ENCODE peak calls at places on chromosomes 2 and 18, in nine cellular contexts. One of them, this sample, is unnamed.

GRCh38 chr2:42794271-42795046 is 2.1 kb upstream of the HAAO start:
- DNase-seq in esophagus squamous epithelium: no peak
- DNase-seq in breast epithelium: no peak
- DNase-seq in heart left ventricle: no peak
- DNase-seq in right lobe of liver: peak
- DNase-seq in thyroid gland: peak
- DNase-seq in lower leg skin: peak
- DNase-seq in A549: peak
- DNase-seq in transverse colon: peak
- DNase-seq in this sample: no peak

GRCh38 chr2:28720345-28720744 is 31.3 kb upstream of the PPP1CB start:
- DNase-seq in esophagus squamous epithelium: no peak
- DNase-seq in breast epithelium: no peak
- DNase-seq in heart left ventricle: no peak
- DNase-seq in right lobe of liver: no peak
- DNase-seq in thyroid gland: no peak
- DNase-seq in lower leg skin: no peak
- DNase-seq in A549: no peak
- DNase-seq in transverse colon: no peak
- DNase-seq in this sample: no peak

GRCh38 chr2:51079945-51080344 is 48.0 kb upstream of the NRXN1 start:
- DNase-seq in esophagus squamous epithelium: no peak
- DNase-seq in breast epithelium: no peak
- DNase-seq in heart left ventricle: no peak
- DNase-seq in right lobe of liver: no peak
- DNase-seq in thyroid gland: no peak
- DNase-seq in lower leg skin: no peak
- DNase-seq in A549: no peak
- DNase-seq in transverse colon: no peak
- DNase-seq in this sample: no peak

GRCh38 chr2:2018713-2019410 is 274.5 kb upstream of the PXDN start:
- DNase-seq in esophagus squamous epithelium: no peak
- DNase-seq in breast epithelium: no peak
- DNase-seq in heart left ventricle: no peak
- DNase-seq in right lobe of liver: no peak
- DNase-seq in thyroid gland: no peak
- DNase-seq in lower leg skin: no peak
- DNase-seq in A549: no peak
- DNase-seq in transverse colon: no peak
- DNase-seq in this sample: no peak

GRCh38 chr2:101253013-101253712 is 477 bp downstream of the CNOT11 start:
- DNase-seq in esophagus squamous epithelium: peak
- DNase-seq in breast epithelium: peak
- DNase-seq in heart left ventricle: peak
- DNase-seq in right lobe of liver: peak
- DNase-seq in thyroid gland: peak
- DNase-seq in lower leg skin: peak
- DNase-seq in A549: no peak
- DNase-seq in transverse colon: peak
- DNase-seq in this sample: peak

GRCh38 chr2:158502984-158503383 is 46.2 kb downstream of the PKP4 start:
- DNase-seq in esophagus squamous epithelium: no peak
- DNase-seq in breast epithelium: no peak
- DNase-seq in heart left ventricle: no peak
- DNase-seq in right lobe of liver: no peak
- DNase-seq in thyroid gland: no peak
- DNase-seq in lower leg skin: no peak
- DNase-seq in A549: peak
- DNase-seq in transverse colon: no peak
- DNase-seq in this sample: no peak

GRCh38 chr2:36425771-36426340 is 70.3 kb downstream of the CRIM1 start:
- DNase-seq in esophagus squamous epithelium: no peak
- DNase-seq in breast epithelium: no peak
- DNase-seq in heart left ventricle: no peak
- DNase-seq in right lobe of liver: no peak
- DNase-seq in thyroid gland: no peak
- DNase-seq in lower leg skin: no peak
- DNase-seq in A549: no peak
- DNase-seq in transverse colon: no peak
- DNase-seq in this sample: no peak

GRCh38 chr2:27772804-27773203 is 1.3 kb downstream of the MRPL33 start:
- DNase-seq in esophagus squamous epithelium: no peak
- DNase-seq in breast epithelium: no peak
- DNase-seq in heart left ventricle: no peak
- DNase-seq in right lobe of liver: no peak
- DNase-seq in thyroid gland: no peak
- DNase-seq in lower leg skin: no peak
- DNase-seq in A549: no peak
- DNase-seq in transverse colon: no peak
- DNase-seq in this sample: no peak

GRCh38 chr18:79493211-79493800 is 97.6 kb downstream of the NFATC1 start:
- DNase-seq in esophagus squamous epithelium: no peak
- DNase-seq in breast epithelium: no peak
- DNase-seq in heart left ventricle: peak
- DNase-seq in right lobe of liver: peak
- DNase-seq in thyroid gland: peak
- DNase-seq in lower leg skin: peak
- DNase-seq in A549: no peak
- DNase-seq in transverse colon: no peak
- DNase-seq in this sample: no peak

GRCh38 chr2:13474538-13474937 is 757.8 kb downstream of the TRIB2 start:
- DNase-seq in esophagus squamous epithelium: no peak
- DNase-seq in breast epithelium: no peak
- DNase-seq in heart left ventricle: no peak
- DNase-seq in right lobe of liver: no peak
- DNase-seq in thyroid gland: no peak
- DNase-seq in lower leg skin: no peak
- DNase-seq in A549: no peak
- DNase-seq in transverse colon: no peak
- DNase-seq in this sample: no peak

GRCh38 chr18:32349728-32350395 is 120.8 kb downstream of the GAREM1 start:
- DNase-seq in esophagus squamous epithelium: no peak
- DNase-seq in breast epithelium: peak
- DNase-seq in heart left ventricle: no peak
- DNase-seq in right lobe of liver: peak
- DNase-seq in thyroid gland: peak
- DNase-seq in lower leg skin: peak
- DNase-seq in A549: peak
- DNase-seq in transverse colon: peak
- DNase-seq in this sample: peak

GRCh38 chr18:13551841-13552733 is 174.3 kb downstream of the FAM210A start:
- DNase-seq in esophagus squamous epithelium: no peak
- DNase-seq in breast epithelium: no peak
- DNase-seq in heart left ventricle: no peak
- DNase-seq in right lobe of liver: no peak
- DNase-seq in thyroid gland: no peak
- DNase-seq in lower leg skin: peak
- DNase-seq in A549: no peak
- DNase-seq in transverse colon: no peak
- DNase-seq in this sample: no peak

GRCh38 chr2:64276417-64277095 is 132.3 kb upstream of the PELI1 start:
- DNase-seq in esophagus squamous epithelium: no peak
- DNase-seq in breast epithelium: peak
- DNase-seq in heart left ventricle: no peak
- DNase-seq in right lobe of liver: no peak
- DNase-seq in thyroid gland: peak
- DNase-seq in lower leg skin: no peak
- DNase-seq in A549: no peak
- DNase-seq in transverse colon: no peak
- DNase-seq in this sample: no peak

GRCh38 chr18:1133541-1133940 is 228.9 kb downstream of the ADCYAP1 start:
- DNase-seq in esophagus squamous epithelium: no peak
- DNase-seq in breast epithelium: no peak
- DNase-seq in heart left ventricle: no peak
- DNase-seq in right lobe of liver: no peak
- DNase-seq in thyroid gland: no peak
- DNase-seq in lower leg skin: no peak
- DNase-seq in A549: no peak
- DNase-seq in transverse colon: no peak
- DNase-seq in this sample: no peak

GRCh38 chr18:26407721-26408601 is 140.4 kb downstream of the KCTD1 start:
- DNase-seq in esophagus squamous epithelium: no peak
- DNase-seq in breast epithelium: no peak
- DNase-seq in heart left ventricle: no peak
- DNase-seq in right lobe of liver: no peak
- DNase-seq in thyroid gland: no peak
- DNase-seq in lower leg skin: no peak
- DNase-seq in A549: no peak
- DNase-seq in transverse colon: no peak
- DNase-seq in this sample: no peak

GRCh38 chr2:218859994-218860831 is 608 bp downstream of the WNT6 start:
- DNase-seq in esophagus squamous epithelium: no peak
- DNase-seq in breast epithelium: no peak
- DNase-seq in heart left ventricle: no peak
- DNase-seq in right lobe of liver: no peak
- DNase-seq in thyroid gland: no peak
- DNase-seq in lower leg skin: peak
- DNase-seq in A549: no peak
- DNase-seq in transverse colon: no peak
- DNase-seq in this sample: no peak

GRCh38 chr2:57598552-57598951 is 448.1 kb upstream of the VRK2 start:
- DNase-seq in esophagus squamous epithelium: no peak
- DNase-seq in breast epithelium: no peak
- DNase-seq in heart left ventricle: no peak
- DNase-seq in right lobe of liver: no peak
- DNase-seq in thyroid gland: no peak
- DNase-seq in lower leg skin: no peak
- DNase-seq in A549: no peak
- DNase-seq in transverse colon: no peak
- DNase-seq in this sample: no peak
- TF ChIP-seq POLR2A in esophagus squamous epithelium: no peak
- TF ChIP-seq POLR2A in breast epithelium: no peak
- TF ChIP-seq POLR2A in heart left ventricle: no peak
- TF ChIP-seq POLR2A in right lobe of liver: no peak
- TF ChIP-seq POLR2A in thyroid gland: no peak
- TF ChIP-seq POLR2A in lower leg skin: no peak
- TF ChIP-seq POLR2A in A549: no peak
- TF ChIP-seq POLR2A in transverse colon: no peak
- TF ChIP-seq POLR2A in this sample: no peak

GRCh38 chr2:70767094-70767698 is 804 bp downstream of the ADD2 start:
- DNase-seq in esophagus squamous epithelium: no peak
- DNase-seq in breast epithelium: no peak
- DNase-seq in heart left ventricle: no peak
- DNase-seq in right lobe of liver: no peak
- DNase-seq in thyroid gland: peak
- DNase-seq in lower leg skin: no peak
- DNase-seq in A549: peak
- DNase-seq in transverse colon: no peak
- DNase-seq in this sample: no peak

GRCh38 chr2:70769450-70769849 is 1.4 kb upstream of the ADD2 start:
- DNase-seq in esophagus squamous epithelium: no peak
- DNase-seq in breast epithelium: no peak
- DNase-seq in heart left ventricle: no peak
- DNase-seq in right lobe of liver: no peak
- DNase-seq in thyroid gland: no peak
- DNase-seq in lower leg skin: no peak
- DNase-seq in A549: no peak
- DNase-seq in transverse colon: no peak
- DNase-seq in this sample: no peak

GRCh38 chr2:70767699-70768584 is at the start of gene ADD2:
- DNase-seq in esophagus squamous epithelium: no peak
- DNase-seq in breast epithelium: no peak
- DNase-seq in heart left ventricle: no peak
- DNase-seq in right lobe of liver: no peak
- DNase-seq in thyroid gland: peak
- DNase-seq in lower leg skin: no peak
- DNase-seq in A549: peak
- DNase-seq in transverse colon: peak
- DNase-seq in this sample: no peak

GRCh38 chr2:70766357-70767093 is 1.5 kb downstream of the ADD2 start:
- DNase-seq in esophagus squamous epithelium: no peak
- DNase-seq in breast epithelium: no peak
- DNase-seq in heart left ventricle: no peak
- DNase-seq in right lobe of liver: no peak
- DNase-seq in thyroid gland: no peak
- DNase-seq in lower leg skin: no peak
- DNase-seq in A549: no peak
- DNase-seq in transverse colon: no peak
- DNase-seq in this sample: no peak

GRCh38 chr2:70768585-70769085 is 635 bp upstream of the ADD2 start:
- DNase-seq in esophagus squamous epithelium: no peak
- DNase-seq in breast epithelium: no peak
- DNase-seq in heart left ventricle: no peak
- DNase-seq in right lobe of liver: no peak
- DNase-seq in thyroid gland: no peak
- DNase-seq in lower leg skin: no peak
- DNase-seq in A549: no peak
- DNase-seq in transverse colon: no peak
- DNase-seq in this sample: no peak
- H3K4me3 ChIP-seq in esophagus squamous epithelium: peak
- H3K4me3 ChIP-seq in breast epithelium: no peak
- H3K4me3 ChIP-seq in heart left ventricle: no peak
- H3K4me3 ChIP-seq in right lobe of liver: no peak
- H3K4me3 ChIP-seq in thyroid gland: no peak
- H3K4me3 ChIP-seq in lower leg skin: no peak
- H3K4me3 ChIP-seq in A549: peak
- H3K4me3 ChIP-seq in transverse colon: no peak
- H3K4me3 ChIP-seq in this sample: no peak

GRCh38 chr2:222424281-222424728 is at the start of gene SGPP2:
- DNase-seq in esophagus squamous epithelium: no peak
- DNase-seq in breast epithelium: no peak
- DNase-seq in heart left ventricle: peak
- DNase-seq in right lobe of liver: no peak
- DNase-seq in thyroid gland: peak
- DNase-seq in lower leg skin: no peak
- DNase-seq in A549: no peak
- DNase-seq in transverse colon: peak
- DNase-seq in this sample: no peak
- TF ChIP-seq POLR2A in esophagus squamous epithelium: no peak
- TF ChIP-seq POLR2A in breast epithelium: no peak
- TF ChIP-seq POLR2A in heart left ventricle: no peak
- TF ChIP-seq POLR2A in right lobe of liver: no peak
- TF ChIP-seq POLR2A in thyroid gland: no peak
- TF ChIP-seq POLR2A in lower leg skin: no peak
- TF ChIP-seq POLR2A in A549: no peak
- TF ChIP-seq POLR2A in transverse colon: no peak
- TF ChIP-seq POLR2A in this sample: no peak

GRCh38 chr2:166375205-166375735 is 474 bp downstream of the SCN9A start:
- DNase-seq in esophagus squamous epithelium: no peak
- DNase-seq in breast epithelium: no peak
- DNase-seq in heart left ventricle: no peak
- DNase-seq in right lobe of liver: peak
- DNase-seq in thyroid gland: no peak
- DNase-seq in lower leg skin: no peak
- DNase-seq in A549: no peak
- DNase-seq in transverse colon: no peak
- DNase-seq in this sample: no peak
- H3K4me3 ChIP-seq in esophagus squamous epithelium: peak
- H3K4me3 ChIP-seq in breast epithelium: peak
- H3K4me3 ChIP-seq in heart left ventricle: peak
- H3K4me3 ChIP-seq in right lobe of liver: peak
- H3K4me3 ChIP-seq in thyroid gland: no peak
- H3K4me3 ChIP-seq in lower leg skin: peak
- H3K4me3 ChIP-seq in A549: peak
- H3K4me3 ChIP-seq in transverse colon: peak
- H3K4me3 ChIP-seq in this sample: peak

GRCh38 chr2:182866461-182867369 is at the start of gene FRZB:
- DNase-seq in esophagus squamous epithelium: no peak
- DNase-seq in breast epithelium: peak
- DNase-seq in heart left ventricle: peak
- DNase-seq in right lobe of liver: peak
- DNase-seq in thyroid gland: peak
- DNase-seq in lower leg skin: peak
- DNase-seq in A549: peak
- DNase-seq in transverse colon: peak
- DNase-seq in this sample: peak
- TF ChIP-seq POLR2A in esophagus squamous epithelium: no peak
- TF ChIP-seq POLR2A in breast epithelium: no peak
- TF ChIP-seq POLR2A in heart left ventricle: no peak
- TF ChIP-seq POLR2A in right lobe of liver: no peak
- TF ChIP-seq POLR2A in thyroid gland: no peak
- TF ChIP-seq POLR2A in lower leg skin: no peak
- TF ChIP-seq POLR2A in A549: no peak
- TF ChIP-seq POLR2A in transverse colon: peak
- TF ChIP-seq POLR2A in this sample: no peak

GRCh38 chr18:6010284-6010683 is 115.0 kb upstream of the TMEM200C start:
- DNase-seq in esophagus squamous epithelium: no peak
- DNase-seq in breast epithelium: no peak
- DNase-seq in heart left ventricle: no peak
- DNase-seq in right lobe of liver: no peak
- DNase-seq in thyroid gland: no peak
- DNase-seq in lower leg skin: no peak
- DNase-seq in A549: no peak
- DNase-seq in transverse colon: no peak
- DNase-seq in this sample: no peak
- H3K4me3 ChIP-seq in esophagus squamous epithelium: no peak
- H3K4me3 ChIP-seq in breast epithelium: no peak
- H3K4me3 ChIP-seq in heart left ventricle: no peak
- H3K4me3 ChIP-seq in right lobe of liver: no peak
- H3K4me3 ChIP-seq in thyroid gland: no peak
- H3K4me3 ChIP-seq in lower leg skin: no peak
- H3K4me3 ChIP-seq in A549: no peak
- H3K4me3 ChIP-seq in transverse colon: no peak
- H3K4me3 ChIP-seq in this sample: no peak